ENCODE peak calls at places on chromosomes 3 and 15, in four cellular contexts. I, T, Z and P are unnamed samples.

GRCh38 chr15:33699691-33700447 is 268.4 kb upstream of the CHRM5 start:
- DNase-seq in I (no peak), T (peak), Z (peak), P (no peak)

GRCh38 chr3:72995337-72995736 is 1.3 kb upstream of the PPP4R2 start:
- DNase-seq in I (no peak), T (no peak), Z (no peak), P (no peak)

GRCh38 chr15:71687902-71688508 is 122.3 kb upstream of the NR2E3 start:
- DNase-seq in I (no peak), T (no peak), Z (peak), P (no peak)

GRCh38 chr3:10526366-10526765 is 21.0 kb upstream of the ATP2B2 start:
- DNase-seq in I (no peak), T (no peak), Z (no peak), P (no peak)

GRCh38 chr3:94062513-94063404 is at the start of the genes DHFR2 and NSUN3:
- DNase-seq in I (peak), T (peak), Z (peak), P (peak)

GRCh38 chr3:113751145-113751544 is 4.3 kb downstream of the ATP6V1A start:
- DNase-seq in I (no peak), T (no peak), Z (no peak), P (no peak)

GRCh38 chr15:34900748-34901147 is 68.8 kb downstream of the AQR start:
- DNase-seq in I (no peak), T (no peak), Z (no peak), P (no peak)

GRCh38 chr15:93109370-93110105 is 20.5 kb upstream of the RGMA start:
- DNase-seq in I (peak), T (peak), Z (no peak), P (no peak)

GRCh38 chr3:49607105-49607591 is 52.9 kb downstream of the BSN start:
- DNase-seq in I (no peak), T (no peak), Z (no peak), P (no peak)

GRCh38 chr3:187165144-187165543 is 25.8 kb upstream of the RPL39L start:
- DNase-seq in I (peak), T (peak), Z (peak), P (peak)

GRCh38 chr3:72347819-72348319 is 500.4 kb downstream of the SHQ1 start:
- DNase-seq in I (peak), T (peak), Z (no peak), P (no peak)

GRCh38 chr15:99486371-99487336 is 79.1 kb upstream of the MEF2A start:
- DNase-seq in I (peak), T (peak), Z (peak), P (peak)

GRCh38 chr3:187193181-187193580 is 4.1 kb upstream of the RTP1 start:
- DNase-seq in I (no peak), T (no peak), Z (no peak), P (no peak)

GRCh38 chr3:156551746-156552145 is 3.2 kb downstream of the SSR3 start:
- DNase-seq in I (no peak), T (peak), Z (peak), P (no peak)

GRCh38 chr15:83709246-83709645 is 55.3 kb downstream of the ADAMTSL3 start:
- DNase-seq in I (no peak), T (no peak), Z (peak), P (no peak)

GRCh38 chr3:102235679-102236078 is 199.1 kb upstream of the ZPLD1 start:
- DNase-seq in I (peak), T (peak), Z (peak), P (no peak)

DNA sequence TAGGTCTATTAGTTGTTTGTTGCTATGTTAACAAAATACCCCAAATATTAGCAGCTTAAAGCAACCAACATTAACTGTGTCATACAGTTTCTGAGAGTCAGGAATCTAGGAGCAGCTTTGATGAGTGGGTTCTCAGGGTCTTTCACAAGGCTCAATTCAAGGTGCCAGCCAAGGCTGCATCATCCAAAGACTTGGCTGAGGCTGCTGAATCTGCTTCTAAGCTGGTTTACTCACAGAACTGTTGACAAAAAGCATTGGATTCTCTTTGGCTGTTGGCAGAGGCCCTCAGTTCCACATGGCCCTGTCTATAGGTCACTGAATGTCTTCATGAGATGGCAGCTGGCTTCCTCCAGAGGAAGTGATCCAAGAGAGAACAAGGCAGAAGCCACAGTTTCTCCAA is 40.3 kb upstream of the TSC22D2 start:
- DNase-seq in I (no peak), T (no peak), Z (no peak), P (no peak)
- H2BK120ac ChIP-seq in I (no peak), T (no peak), Z (peak), P (no peak)

GRCh38 chr15:38042707-38043445 is 108.4 kb downstream of the TMCO5A start:
- DNase-seq in I (no peak), T (no peak), Z (no peak), P (no peak)
- H2BK120ac ChIP-seq in I (no peak), T (no peak), Z (peak), P (no peak)

GRCh38 chr15:26773485-26773877 is 615 bp upstream of the GABRB3 start:
- DNase-seq in I (peak), T (peak), Z (no peak), P (no peak)
- H2BK120ac ChIP-seq in I (no peak), T (peak), Z (no peak), P (no peak)

DNA sequence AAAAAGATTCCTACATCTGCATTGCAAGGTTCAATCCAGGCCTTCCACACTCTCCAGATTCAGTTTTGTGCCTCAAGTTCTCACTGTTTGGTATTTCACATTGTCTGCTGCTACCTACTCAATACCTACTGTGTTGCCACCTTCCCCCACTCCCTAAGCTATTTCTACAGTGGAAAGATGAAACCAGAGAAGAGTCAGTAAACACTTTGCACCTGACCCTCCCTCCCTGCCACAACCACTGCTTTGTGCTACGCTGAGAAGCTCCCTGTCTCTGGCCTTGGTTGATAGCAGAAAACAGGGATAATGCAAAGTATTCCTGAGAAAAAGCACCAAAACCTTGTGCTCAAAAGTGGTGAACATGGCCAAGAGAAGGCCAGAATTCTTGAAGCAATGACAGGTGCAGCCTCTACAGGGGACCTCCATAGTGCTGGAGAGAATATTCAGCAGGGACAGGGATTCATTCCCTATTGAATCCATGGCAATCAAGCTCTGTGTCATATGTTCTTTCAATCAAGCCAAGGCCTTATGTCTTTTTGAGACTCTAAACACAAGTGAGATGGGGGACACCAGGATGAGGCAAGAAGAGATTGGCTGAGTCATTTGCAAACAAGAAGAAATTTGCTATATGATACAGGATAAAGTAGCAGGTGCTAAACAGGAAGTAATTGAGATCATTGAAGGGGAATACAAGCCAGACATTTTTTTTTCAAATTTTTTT is 83.5 kb upstream of the LIPC start:
- DNase-seq in I (no peak), T (no peak), Z (no peak), P (no peak)
- H2BK120ac ChIP-seq in I (no peak), T (no peak), Z (peak), P (no peak)

DNA sequence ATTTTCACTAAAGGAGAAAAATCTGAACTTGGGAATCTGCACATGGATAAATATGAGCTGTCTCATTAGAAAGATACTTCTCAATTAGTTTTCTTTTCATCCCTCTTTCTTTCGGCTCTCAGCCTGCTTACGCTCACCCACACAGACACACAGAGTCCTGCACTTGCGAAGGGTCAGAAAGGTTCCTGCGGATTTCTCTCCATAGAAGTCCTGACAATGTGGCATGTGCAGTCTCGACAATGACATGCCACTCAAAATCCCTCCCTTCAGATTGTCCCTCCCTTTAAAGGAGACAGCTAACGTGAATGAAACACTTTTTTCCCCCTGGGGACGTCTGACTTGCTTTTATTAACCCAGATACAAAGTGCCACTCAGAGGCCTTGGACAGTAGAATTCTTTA is 568.8 kb upstream of the NR2F2 start:
- DNase-seq in I (no peak), T (no peak), Z (no peak), P (peak)
- H2BK120ac ChIP-seq in I (no peak), T (no peak), Z (no peak), P (no peak)

DNA sequence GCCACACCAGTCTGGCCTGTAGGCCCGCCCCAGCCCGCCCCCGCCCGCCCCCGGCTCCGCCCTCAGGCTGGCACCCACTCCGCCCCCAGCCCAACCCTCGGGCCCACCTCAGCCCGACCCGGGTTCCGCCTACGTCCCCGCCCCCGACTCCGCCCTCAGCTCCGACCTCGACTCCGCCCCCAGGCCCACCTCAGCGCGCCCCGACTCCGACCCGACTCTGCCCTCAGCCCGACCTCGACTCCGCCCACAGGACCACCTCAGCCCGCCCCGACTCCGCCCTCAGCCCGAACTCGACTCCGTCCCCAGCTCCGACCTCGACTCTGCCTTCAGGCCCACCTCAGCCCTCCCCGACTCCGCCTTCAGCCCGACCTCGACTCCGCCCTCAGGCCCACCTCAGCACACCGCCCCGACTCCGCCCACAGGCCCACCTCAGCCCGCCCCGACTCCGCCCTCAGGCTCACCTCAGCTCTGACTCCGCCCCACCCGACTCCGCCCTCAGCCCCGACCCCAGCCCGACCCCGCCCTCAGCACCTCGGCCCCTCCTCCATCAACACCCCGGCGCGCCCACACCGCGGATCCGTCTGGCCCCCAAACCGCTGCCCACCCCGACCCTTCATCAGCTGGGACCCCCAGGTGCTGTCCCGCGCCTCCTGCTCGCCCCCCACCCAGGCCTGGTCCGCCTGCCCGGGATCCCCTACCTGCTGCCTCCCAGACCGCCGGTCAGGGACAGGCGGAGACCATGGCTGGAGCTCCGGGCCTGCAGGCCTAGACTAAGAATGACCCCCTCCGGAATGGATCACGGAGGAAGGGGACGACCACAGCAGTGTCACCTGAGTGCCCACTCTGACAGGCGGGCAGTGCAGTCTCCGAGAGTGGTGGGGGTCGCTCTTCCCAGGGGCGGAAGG is at the start of gene RAB43:
- DNase-seq in I (peak), T (peak), Z (peak), P (peak)
- H2BK120ac ChIP-seq in I (no peak), T (no peak), Z (peak), P (no peak)

GRCh38 chr3:125126323-125126722 is 70.5 kb upstream of the HEG1 start:
- DNase-seq in I (no peak), T (no peak), Z (no peak), P (no peak)

GRCh38 chr3:125128861-125129501 is 73.2 kb upstream of the HEG1 start:
- DNase-seq in I (no peak), T (peak), Z (peak), P (no peak)

GRCh38 chr3:125123455-125123854 is 67.7 kb upstream of the HEG1 start:
- DNase-seq in I (no peak), T (no peak), Z (no peak), P (no peak)

GRCh38 chr3:125123906-125124305 is 68.1 kb upstream of the HEG1 start:
- DNase-seq in I (no peak), T (no peak), Z (peak), P (no peak)

DNA sequence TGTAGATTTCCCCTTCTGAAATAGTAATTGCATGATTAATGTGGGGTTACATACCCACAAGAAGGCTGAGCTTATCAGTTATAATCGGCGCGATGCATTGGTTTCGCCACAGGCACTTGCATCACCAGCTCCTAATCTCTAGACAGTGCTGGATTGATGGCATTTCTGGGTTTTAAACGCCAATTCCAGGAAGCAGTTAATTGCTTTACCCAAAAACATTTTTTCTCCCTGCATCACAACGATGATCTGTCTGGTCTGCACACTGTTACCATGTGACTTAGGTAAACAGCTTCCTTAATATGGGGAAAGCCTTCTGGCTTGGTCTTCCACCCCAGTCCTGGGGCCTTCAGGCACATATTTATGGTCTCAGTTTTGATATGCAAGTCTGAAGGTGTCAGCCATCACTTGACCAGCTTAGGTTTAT is 70.0 kb upstream of the HEG1 start:
- DNase-seq in I (no peak), T (no peak), Z (peak), P (no peak)
- H2BK120ac ChIP-seq in I (no peak), T (no peak), Z (peak), P (no peak)

DNA sequence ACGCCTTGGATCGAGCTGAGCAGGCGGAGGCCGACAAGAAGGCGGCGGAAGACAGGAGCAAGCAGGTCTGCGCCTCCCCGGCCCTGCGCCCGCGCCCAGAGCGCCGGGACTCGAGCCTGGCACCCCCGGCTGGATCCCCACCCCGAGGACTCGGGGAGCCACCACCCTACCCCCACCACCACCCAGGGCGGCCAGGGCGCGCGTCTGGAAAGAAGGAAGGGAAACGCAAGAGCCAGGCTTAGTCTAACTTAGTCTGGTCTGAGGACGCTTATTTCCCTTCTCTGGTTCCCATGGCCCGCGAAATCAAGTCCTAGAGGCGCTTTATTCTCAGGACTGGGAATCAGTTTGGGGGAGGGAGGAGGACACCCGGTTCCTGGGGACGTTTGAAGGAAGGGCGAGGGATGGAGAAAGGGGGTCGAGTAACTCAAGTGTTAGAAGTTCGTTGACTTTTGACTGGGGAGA is 363 bp downstream of the TPM1 start:
- DNase-seq in I (no peak), T (peak), Z (no peak), P (no peak)
- H2BK120ac ChIP-seq in I (peak), T (peak), Z (peak), P (peak)